ENCODE peak calls at places on chromosomes 11 and 22, in six cellular contexts. D is caudate nucleus, O is aorta, R is testis, T is adrenal gland, U is left ventricle myocardium inferior. Z is an unnamed sample.

GRCh38 chr11:79055866-79056632 is 384.8 kb downstream of the TENM4 start:
- DNase-seq in R (no peak), D (no peak), U (no peak), T (no peak), O (no peak), Z (no peak)

GRCh38 chr11:34223021-34223813 is 117.8 kb downstream of the NAT10 start:
- DNase-seq in R (peak; percentile 66), T (peak; percentile 48), O (peak; percentile 91), U (peak; percentile 61), D (no peak), Z (peak; percentile 86)

GRCh38 chr22:42247596-42247995 is 22.9 kb downstream of the TCF20 start:
- DNase-seq in O (no peak), D (no peak), U (no peak), R (no peak), T (no peak), Z (no peak)

GRCh38 chr11:76234704-76235232 is 28.5 kb upstream of the WNT11 start:
- DNase-seq in O (peak; percentile 85), D (peak; percentile 77), U (peak; percentile 47), R (no peak), T (peak; percentile 66), Z (peak; percentile 81)

GRCh38 chr11:45606514-45607024 is 58.9 kb downstream of the CHST1 start:
- DNase-seq in U (no peak), O (no peak), T (no peak), D (no peak), R (peak; percentile 26), Z (no peak)

GRCh38 chr11:35303596-35304392 is 115.6 kb downstream of the SLC1A2 start:
- DNase-seq in D (peak; percentile 58), U (no peak), T (peak; percentile 54), O (no peak), R (peak; percentile 52), Z (peak; percentile 90)

GRCh38 chr11:64850979-64851567 is 6.6 kb upstream of the CDC42BPG start:
- DNase-seq in T (no peak), U (no peak), D (no peak), R (no peak), O (no peak), Z (no peak)

GRCh38 chr11:36699271-36699670 is 101.2 kb upstream of the RAG2 start:
- DNase-seq in D (no peak), U (no peak), T (no peak), O (no peak), R (no peak), Z (no peak)

GRCh38 chr11:120432056-120433018 is 79.2 kb upstream of the GRIK4 start:
- DNase-seq in R (no peak), U (no peak), T (peak; percentile 72), O (no peak), D (no peak), Z (peak; percentile 65)

GRCh38 chr11:110147965-110148709 is 54.9 kb downstream of the ZC3H12C start:
- DNase-seq in U (no peak), D (no peak), R (no peak), T (no peak), O (no peak), Z (no peak)

GRCh38 chr11:10564692-10565318 is 3.7 kb downstream of the LYVE1 start:
- DNase-seq in U (no peak), R (peak; percentile 32), D (no peak), T (peak; percentile 65), O (no peak), Z (no peak)

GRCh38 chr11:83037877-83038276 is 33.8 kb downstream of the RAB30 start:
- DNase-seq in O (no peak), D (no peak), R (no peak), U (no peak), T (no peak), Z (no peak)

GRCh38 chr11:20457934-20458333 is 70.4 kb downstream of the PRMT3 start:
- DNase-seq in D (no peak), U (no peak), R (no peak), T (no peak), O (no peak), Z (no peak)

GRCh38 chr11:127017482-127017881 is 16.9 kb upstream of the KIRREL3 start:
- DNase-seq in U (no peak), T (no peak), D (no peak), R (no peak), O (no peak), Z (no peak)

GRCh38 chr11:116044520-116044919 is 540.3 kb upstream of the CADM1 start:
- DNase-seq in O (no peak), D (no peak), R (no peak), U (no peak), T (no peak), Z (no peak)

GRCh38 chr11:67411785-67412152 is 3.7 kb upstream of the CARNS1 start:
- DNase-seq in R (no peak), O (no peak), D (peak; percentile 77), U (no peak), T (no peak), Z (no peak)

GRCh38 chr22:36977401-36977861 is 41.8 kb downstream of the TST start:
- DNase-seq in U (peak; percentile 48), O (peak; percentile 81), T (peak; percentile 59), R (peak; percentile 81), D (no peak), Z (no peak)
- H3K27ac ChIP-seq in U (no peak overlapping the region), O (no peak overlapping the region), T (no peak overlapping the region), R (no peak overlapping the region), D (no peak overlapping the region), Z (no peak overlapping the region)

DNA sequence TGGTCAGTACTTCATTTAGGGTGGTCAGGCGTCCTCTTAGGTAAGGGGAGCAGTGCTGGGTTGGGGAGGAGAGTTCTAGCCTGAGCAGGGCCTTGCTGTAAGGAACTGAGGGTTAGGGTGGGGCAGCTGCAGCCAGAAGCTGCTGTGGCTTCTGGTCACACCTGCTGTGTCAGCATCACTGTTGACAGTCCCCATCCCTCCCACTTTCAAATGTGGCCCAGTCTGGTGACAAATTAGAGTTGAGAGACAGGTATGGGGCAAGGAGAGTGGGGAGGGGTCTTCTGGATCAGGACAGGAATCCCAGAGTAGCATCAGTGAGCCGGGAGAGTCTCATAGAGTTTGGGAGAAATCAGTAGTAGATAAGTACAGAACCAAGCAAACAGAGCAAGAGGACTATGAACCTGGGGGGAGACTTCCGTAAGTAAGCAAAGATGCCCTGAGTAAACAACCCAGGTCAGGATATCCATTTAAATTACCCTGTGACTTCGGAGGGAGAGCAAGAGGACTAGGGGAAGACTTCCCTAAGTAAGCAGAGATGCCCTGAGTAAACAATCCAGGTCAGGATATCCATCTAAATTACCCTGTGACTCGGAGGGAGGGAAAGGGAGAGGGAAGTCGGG is 53.7 kb downstream of the PPP6R2 start:
- DNase-seq in O (no peak), T (no peak), U (no peak), R (no peak), D (no peak), Z (no peak)
- H3K27ac ChIP-seq in O (no peak overlapping the region), T (no peak overlapping the region), U (no peak overlapping the region), R (no peak overlapping the region), D (no peak overlapping the region), Z (no peak overlapping the region)

DNA sequence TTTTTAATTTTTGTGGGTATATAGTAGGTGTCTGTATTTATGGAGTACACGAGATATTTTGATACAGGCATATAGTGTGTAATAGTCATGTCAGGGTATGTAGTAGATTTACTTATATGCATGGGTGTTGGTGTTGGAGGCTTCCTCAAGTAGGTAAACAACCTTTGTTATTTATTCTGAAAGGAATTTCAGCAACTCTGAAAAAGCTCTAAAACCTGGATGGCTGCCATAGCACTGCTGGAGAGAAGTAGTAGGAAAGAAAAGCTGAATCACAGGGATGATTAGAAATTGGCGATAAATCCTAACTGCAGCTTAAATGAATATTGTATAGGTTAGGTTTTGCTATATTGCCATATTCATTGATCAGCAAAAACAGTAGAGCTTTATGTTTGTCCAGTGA is 44.4 kb upstream of the ST14 start:
- DNase-seq in U (no peak), R (no peak), D (no peak), T (peak; percentile 62), O (no peak), Z (no peak)
- H3K27ac ChIP-seq in U (no peak overlapping the region), R (no peak overlapping the region), D (no peak overlapping the region), T (no peak overlapping the region), O (no peak overlapping the region), Z (no peak overlapping the region)

GRCh38 chr11:68844801-68845200 is 3.1 kb upstream of the CPT1A start:
- DNase-seq in T (no peak), D (no peak), U (no peak), R (no peak), O (no peak), Z (no peak)

GRCh38 chr11:68845351-68846002 is 3.8 kb upstream of the CPT1A start:
- DNase-seq in U (no peak), R (no peak), T (no peak), D (no peak), O (no peak), Z (no peak)

GRCh38 chr11:68848429-68848828 is 6.7 kb upstream of the CPT1A start:
- DNase-seq in O (no peak), D (no peak), T (no peak), U (no peak), R (no peak), Z (no peak)

GRCh38 chr11:68844376-68844775 is 2.7 kb upstream of the CPT1A start:
- DNase-seq in R (no peak), T (no peak), D (no peak), U (no peak), O (no peak), Z (no peak)

DNA sequence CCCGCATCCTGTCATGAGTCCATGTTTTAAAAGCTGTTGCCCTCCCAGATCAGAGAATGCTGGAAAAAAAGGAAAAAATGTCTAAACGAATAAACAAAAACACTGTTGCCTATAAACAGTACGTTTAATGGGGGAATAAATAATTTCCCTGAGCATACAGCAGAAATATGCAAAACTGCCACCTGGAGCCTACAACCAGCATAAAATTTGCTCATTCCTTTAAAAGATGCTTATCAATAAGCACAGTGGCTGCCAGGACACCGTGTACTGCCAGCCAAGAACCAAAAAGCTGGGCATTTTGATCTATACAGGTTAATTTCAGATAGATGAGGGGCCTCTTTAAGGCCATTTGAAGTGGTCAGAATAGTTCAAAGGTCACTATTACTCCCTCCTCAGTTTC is 5.7 kb upstream of the CPT1A start:
- DNase-seq in U (no peak), R (no peak), D (no peak), T (no peak), O (no peak), Z (no peak)
- H3K27ac ChIP-seq in U (no peak overlapping the region), R (no peak overlapping the region), D (no peak overlapping the region), T (no peak overlapping the region), O (no peak overlapping the region), Z (no peak overlapping the region)

GRCh38 chr11:65869643-65870306 is 2.8 kb downstream of the EFEMP2 start:
- DNase-seq in T (no peak), R (no peak), O (no peak), D (no peak), U (peak; percentile 15), Z (peak; percentile 65)

GRCh38 chr11:65871811-65872548 is 620 bp downstream of the EFEMP2 start:
- DNase-seq in U (peak; percentile 48), D (peak; percentile 31), T (no peak), O (no peak), R (no peak), Z (no peak)

GRCh38 chr11:65870307-65870658 is 2.3 kb downstream of the EFEMP2 start:
- DNase-seq in D (no peak), T (no peak), R (no peak), U (peak; percentile 12), O (no peak), Z (no peak)

GRCh38 chr11:65872555-65873279 is at the start of gene EFEMP2:
- DNase-seq in D (no peak), R (no peak), O (peak; percentile 88), T (no peak), U (peak; percentile 61), Z (no peak)

GRCh38 chr11:65870706-65871681 is 1.6 kb downstream of the EFEMP2 start:
- DNase-seq in O (no peak), D (peak; percentile 49), R (no peak), T (no peak), U (peak; percentile 72), Z (peak; percentile 67)
- H3K27ac ChIP-seq in O (peak overlapping the region; percentile 90), D (no peak overlapping the region), R (peak overlapping the region; percentile 93), T (no peak overlapping the region), U (peak overlapping the region; percentile 98), Z (peak overlapping the region; percentile 98)

Z was measured in tibial artery.